ENCODE peak calls at places on chromosomes 7 and 10, in five cellular contexts. G is left ventricle myocardium inferior, S is fibroblast of lung, X is mammary epithelial cell, K is heart left ventricle. Y is an unnamed sample.

GRCh38 chr7:46969303-46970130 is 612.4 kb downstream of the TNS3 start:
- DNase-seq in G (no peak), S (peak; percentile 86), X (peak; percentile 57), K (no peak), Y (no peak)

GRCh38 chr7:75943864-75944263 is 28.9 kb downstream of the POR start:
- DNase-seq in G (no peak), S (peak; percentile 53), X (peak; percentile 92), K (no peak), Y (no peak)

GRCh38 chr7:29995652-29996051 is 6.1 kb upstream of the SCRN1 start:
- DNase-seq in G (no peak), S (no peak), X (no peak), K (no peak), Y (no peak)

GRCh38 chr10:52027055-52027454 is 287.0 kb upstream of the DKK1 start:
- DNase-seq in G (no peak), S (no peak), X (no peak), K (no peak), Y (no peak)

GRCh38 chr7:96122746-96123145 is 199.2 kb downstream of the SLC25A13 start:
- DNase-seq in G (no peak), S (peak; percentile 50), X (no peak), K (no peak), Y (no peak)

GRCh38 chr7:99096124-99096887 is 47.6 kb downstream of the SMURF1 start:
- DNase-seq in G (no peak), S (no peak), X (peak; percentile 81), K (no peak), Y (no peak)

GRCh38 chr7:50962962-50963374 is 180.3 kb upstream of the GRB10 start:
- DNase-seq in G (peak; percentile 78), S (peak; percentile 79), X (peak; percentile 70), K (peak; percentile 86), Y (peak; percentile 42)

GRCh38 chr7:36208406-36208805 is 55.4 kb downstream of the EEPD1 start:
- DNase-seq in G (no peak), S (peak; percentile 54), X (no peak), K (no peak), Y (no peak)

GRCh38 chr7:2258661-2259365 is 16.8 kb downstream of the NUDT1 start:
- DNase-seq in G (no peak), S (no peak), X (no peak), K (no peak), Y (peak; percentile 46)

GRCh38 chr7:11970132-11970531 is 138.1 kb upstream of the THSD7A start:
- DNase-seq in G (no peak), S (no peak), X (no peak), K (no peak), Y (no peak)

GRCh38 chr7:28037220-28038010 is 143.2 kb downstream of the JAZF1 start:
- DNase-seq in G (no peak), S (peak; percentile 98), X (peak; percentile 96), K (no peak), Y (no peak)

GRCh38 chr10:99507265-99507664 is 25.5 kb upstream of the NKX2-3 start:
- DNase-seq in G (no peak), S (no peak), X (no peak), K (no peak), Y (no peak)
- H3K27me3 ChIP-seq in G (peaks cover 74% of the 10 kb centered on the region), S (no peaks in the 10 kb centered on the region), X (peaks cover 2% of the 10 kb centered on the region), K (peaks cover 12% of the 10 kb centered on the region), Y (no peaks in the 10 kb centered on the region)

DNA sequence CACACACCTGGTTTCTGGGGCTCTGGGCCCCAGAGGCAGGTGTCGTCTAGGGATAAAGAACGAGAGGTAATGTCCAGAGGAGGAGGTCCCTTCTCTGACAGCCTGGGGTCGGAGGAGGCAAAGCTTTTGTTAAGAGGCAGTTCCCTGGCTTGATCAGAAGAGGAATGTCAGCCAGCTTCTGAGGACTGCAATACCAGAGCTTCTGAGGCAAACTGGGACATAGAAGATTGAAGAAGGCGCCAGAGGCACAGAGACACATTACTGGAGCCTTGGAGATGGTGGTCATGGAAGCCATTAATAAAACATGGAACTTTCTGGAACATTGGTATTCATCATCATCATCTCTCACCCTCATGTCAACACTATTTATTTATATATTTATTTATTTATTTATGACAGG is 53.3 kb downstream of the PYROXD2 start:
- DNase-seq in G (no peak), S (no peak), X (no peak), K (no peak), Y (no peak)
- H3K4me3 ChIP-seq in G (peak overlapping the region; percentile 25), S (no peak overlapping the region), X (no peak overlapping the region), K (no peak overlapping the region), Y (no peak overlapping the region)

GRCh38 chr7:100964630-100965029 is 4.7 kb upstream of the MUC12 start:
- DNase-seq in G (no peak), S (no peak), X (no peak), K (no peak), Y (no peak)

GRCh38 chr7:100963874-100964273 is 5.5 kb upstream of the MUC12 start:
- DNase-seq in G (no peak), S (no peak), X (no peak), K (no peak), Y (no peak)

GRCh38 chr7:100965051-100965722 is 4.2 kb upstream of the MUC12 start:
- DNase-seq in G (no peak), S (no peak), X (no peak), K (no peak), Y (no peak)

GRCh38 chr7:100962537-100962936 is 6.8 kb upstream of the MUC12 start:
- DNase-seq in G (no peak), S (no peak), X (no peak), K (no peak), Y (no peak)

DNA sequence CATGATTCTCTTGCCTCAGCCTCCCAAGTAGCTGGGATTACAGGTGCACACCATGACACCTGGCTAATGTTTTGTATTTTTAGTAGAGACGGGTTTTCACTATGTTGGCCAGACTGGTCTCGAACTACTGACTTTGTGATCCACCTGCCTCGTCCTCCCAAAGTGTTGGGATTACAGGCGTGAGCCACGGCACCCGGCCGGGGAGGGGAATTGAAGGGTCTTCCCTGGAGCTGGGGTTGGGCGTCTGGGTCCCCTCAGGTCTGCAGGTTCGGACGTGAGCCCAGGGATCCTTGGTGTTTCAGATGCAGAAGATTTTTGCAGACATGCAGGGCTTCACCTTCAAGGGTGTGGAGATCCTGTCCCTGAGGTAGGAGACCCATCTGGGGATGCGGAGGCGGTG is 6.0 kb upstream of the MUC12 start:
- DNase-seq in G (no peak), S (no peak), X (no peak), K (no peak), Y (no peak)
- H3K27me3 ChIP-seq in G (peaks cover 95% of the 10 kb centered on the region), S (peaks cover 44% of the 10 kb centered on the region), X (peaks cover 17% of the 10 kb centered on the region), K (peaks cover 63% of the 10 kb centered on the region), Y (no peaks in the 10 kb centered on the region)

GRCh38 chr10:15331456-15331855 is 39.6 kb downstream of the FAM171A1 start:
- DNase-seq in G (no peak), S (no peak), X (no peak), K (no peak), Y (no peak)

GRCh38 chr10:15339857-15340256 is 31.2 kb downstream of the FAM171A1 start:
- DNase-seq in G (no peak), S (peak; percentile 26), X (no peak), K (no peak), Y (no peak)

GRCh38 chr10:15333909-15334649 is 37.0 kb downstream of the FAM171A1 start:
- DNase-seq in G (no peak), S (peak; percentile 62), X (no peak), K (no peak), Y (no peak)

GRCh38 chr10:15335500-15335899 is 35.6 kb downstream of the FAM171A1 start:
- DNase-seq in G (no peak), S (peak; percentile 22), X (no peak), K (no peak), Y (no peak)

DNA sequence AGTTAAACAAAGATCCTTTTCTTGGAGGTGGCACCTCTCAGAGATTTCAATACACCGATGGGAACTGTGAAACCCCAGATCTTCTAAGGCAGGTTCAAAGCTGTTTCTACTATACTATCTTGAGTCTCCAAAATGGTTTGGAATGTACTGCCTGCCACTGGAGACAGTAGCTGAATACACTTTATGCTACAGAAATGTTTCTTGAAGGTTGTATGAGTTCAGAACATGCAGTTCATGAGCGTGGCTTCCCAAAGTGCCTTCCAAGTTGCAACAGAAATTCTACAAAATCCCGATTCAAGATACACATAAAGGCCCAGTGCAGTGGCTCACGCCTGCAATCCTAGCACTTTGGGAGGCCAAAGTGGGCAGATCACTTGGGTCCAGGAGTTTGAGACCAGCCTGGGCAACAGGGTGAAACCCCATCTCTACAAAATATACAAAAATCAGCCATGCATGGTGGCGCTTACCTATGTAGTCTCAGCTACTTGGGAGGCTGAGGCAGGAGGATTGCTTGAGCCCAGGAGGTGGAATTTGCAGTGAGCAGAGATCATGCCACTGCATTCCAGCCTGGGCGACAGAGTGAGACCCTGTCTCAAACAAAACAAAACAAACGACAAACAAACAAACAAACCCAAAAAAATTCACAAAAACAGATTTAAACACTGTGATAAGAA is 36.3 kb downstream of the FAM171A1 start:
- DNase-seq in G (no peak), S (no peak), X (no peak), K (no peak), Y (no peak)
- H3K4me3 ChIP-seq in G (no peak overlapping the region), S (no peak overlapping the region), X (no peak overlapping the region), K (no peak overlapping the region), Y (peak overlapping the region; percentile 20)

DNA sequence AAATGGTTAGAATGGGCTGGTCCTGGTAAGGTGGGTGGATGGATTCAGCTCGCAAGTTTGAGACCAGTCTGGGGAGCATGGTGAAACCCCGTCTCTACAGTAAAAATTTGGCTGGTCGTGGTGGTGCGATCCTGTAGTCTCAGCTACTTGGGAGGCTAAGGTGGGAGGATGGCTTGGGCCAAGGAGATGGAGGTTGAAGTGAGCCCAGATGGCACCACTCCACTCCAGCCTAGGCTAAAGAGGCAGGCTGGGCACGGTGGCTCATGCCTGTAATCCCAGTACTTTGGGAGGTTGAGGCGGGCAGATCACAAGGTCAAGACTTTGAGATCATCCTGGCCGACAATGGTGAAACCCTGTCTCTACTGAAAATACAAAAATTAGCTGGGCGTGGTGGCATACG is 15.3 kb downstream of the IFT22 start:
- DNase-seq in G (no peak), S (no peak), X (no peak), K (peak; percentile 9), Y (no peak)
- H3K27me3 ChIP-seq in G (peaks cover 93% of the 10 kb centered on the region), S (peaks cover 29% of the 10 kb centered on the region), X (peaks cover 14% of the 10 kb centered on the region), K (peaks cover 77% of the 10 kb centered on the region), Y (no peaks in the 10 kb centered on the region)

Y was measured in right lobe of liver.